ENCODE peak calls at places on chromosomes 1 and 21, in six cellular contexts. A, F, C, N, L and S are unnamed samples. For H3K4me1 and H3K27me3, the result is how much of the 10 kb centered on the place peaks cover.

GRCh38 chr1:244573768-244574167 is 79.2 kb upstream of the DESI2 start:
- DNase-seq in F (no peak), L (no peak), C (no peak), A (no peak), N (no peak), S (no peak)

GRCh38 chr1:47972864-47973437 is 24.2 kb downstream of the TRABD2B start:
- DNase-seq in A (no peak), C (peak), L (no peak), N (no peak), F (no peak), S (no peak)

GRCh38 chr1:182193908-182194550 is 132.5 kb upstream of the ZNF648 start:
- DNase-seq in C (no peak), N (no peak), A (no peak), L (peak), F (no peak), S (no peak)

GRCh38 chr1:85617582-85618237 is 37.1 kb downstream of the CCN1 start:
- DNase-seq in L (no peak), C (no peak), N (no peak), A (no peak), F (no peak), S (no peak)

GRCh38 chr21:32278068-32278467 is 781 bp downstream of the MIS18A start:
- DNase-seq in N (no peak), C (peak), L (no peak), A (peak), F (no peak), S (no peak)

GRCh38 chr1:150085406-150085805 is 17.8 kb downstream of the VPS45 start:
- DNase-seq in A (no peak), N (no peak), L (no peak), C (no peak), F (no peak), S (no peak)

GRCh38 chr1:153922076-153922837 is 515 bp downstream of the GATAD2B start:
- DNase-seq in L (peak), C (peak), A (no peak), F (no peak), N (no peak), S (peak)

GRCh38 chr21:32993894-32994293 is 31.8 kb upstream of the OLIG2 start:
- DNase-seq in C (no peak), F (no peak), A (no peak), L (no peak), N (no peak), S (no peak)

GRCh38 chr1:183205196-183205781 is 19.2 kb downstream of the LAMC2 start:
- DNase-seq in F (no peak), C (no peak), A (no peak), L (no peak), N (no peak), S (no peak)

GRCh38 chr1:32774464-32774808 is 42.7 kb downstream of the YARS1 start:
- DNase-seq in C (no peak), L (no peak), A (no peak), F (no peak), N (no peak), S (no peak)

GRCh38 chr1:246901874-246902273 is 29.9 kb downstream of the AHCTF1 start:
- DNase-seq in F (no peak), N (no peak), A (no peak), C (no peak), L (no peak), S (no peak)

GRCh38 chr1:72433591-72433990 is 151.3 kb upstream of the NEGR1 start:
- DNase-seq in N (no peak), F (no peak), A (no peak), C (no peak), L (no peak), S (no peak)

GRCh38 chr1:231931846-231932454 is 305.4 kb downstream of the DISC1 start:
- DNase-seq in A (no peak), L (no peak), F (peak), N (no peak), C (no peak), S (peak)

GRCh38 chr1:35847935-35848565 is 35.0 kb upstream of the AGO1 start:
- DNase-seq in A (peak), C (no peak), N (no peak), L (no peak), F (no peak), S (no peak)

GRCh38 chr21:28419110-28419509 is 573.6 kb downstream of the LTN1 start:
- DNase-seq in F (no peak), A (no peak), L (no peak), N (no peak), C (no peak), S (no peak)

GRCh38 chr1:168054117-168054516 is 82.6 kb downstream of the GPR161 start:
- DNase-seq in C (no peak), L (no peak), N (no peak), F (no peak), A (no peak), S (no peak)

GRCh38 chr1:113701429-113701828 is 57.9 kb downstream of the PHTF1 start:
- DNase-seq in A (peak), N (no peak), L (no peak), C (no peak), F (no peak), S (no peak)

GRCh38 chr1:77831976-77832695 is 52.7 kb downstream of the MIGA1 start:
- DNase-seq in A (peak), L (peak), C (no peak), F (no peak), N (no peak), S (no peak)
- H3K4me1 ChIP-seq in A (under half), L (under half), C (under half), F (under half), N (under half), S (under half)

GRCh38 chr1:40313958-40314720 is 2.9 kb downstream of the COL9A2 start:
- DNase-seq in C (no peak), N (no peak), F (no peak), L (no peak), A (no peak), S (no peak)
- H3K27me3 ChIP-seq in C (under half), N (under half), F (under half), L (under half), A (under half), S (under half)

DNA sequence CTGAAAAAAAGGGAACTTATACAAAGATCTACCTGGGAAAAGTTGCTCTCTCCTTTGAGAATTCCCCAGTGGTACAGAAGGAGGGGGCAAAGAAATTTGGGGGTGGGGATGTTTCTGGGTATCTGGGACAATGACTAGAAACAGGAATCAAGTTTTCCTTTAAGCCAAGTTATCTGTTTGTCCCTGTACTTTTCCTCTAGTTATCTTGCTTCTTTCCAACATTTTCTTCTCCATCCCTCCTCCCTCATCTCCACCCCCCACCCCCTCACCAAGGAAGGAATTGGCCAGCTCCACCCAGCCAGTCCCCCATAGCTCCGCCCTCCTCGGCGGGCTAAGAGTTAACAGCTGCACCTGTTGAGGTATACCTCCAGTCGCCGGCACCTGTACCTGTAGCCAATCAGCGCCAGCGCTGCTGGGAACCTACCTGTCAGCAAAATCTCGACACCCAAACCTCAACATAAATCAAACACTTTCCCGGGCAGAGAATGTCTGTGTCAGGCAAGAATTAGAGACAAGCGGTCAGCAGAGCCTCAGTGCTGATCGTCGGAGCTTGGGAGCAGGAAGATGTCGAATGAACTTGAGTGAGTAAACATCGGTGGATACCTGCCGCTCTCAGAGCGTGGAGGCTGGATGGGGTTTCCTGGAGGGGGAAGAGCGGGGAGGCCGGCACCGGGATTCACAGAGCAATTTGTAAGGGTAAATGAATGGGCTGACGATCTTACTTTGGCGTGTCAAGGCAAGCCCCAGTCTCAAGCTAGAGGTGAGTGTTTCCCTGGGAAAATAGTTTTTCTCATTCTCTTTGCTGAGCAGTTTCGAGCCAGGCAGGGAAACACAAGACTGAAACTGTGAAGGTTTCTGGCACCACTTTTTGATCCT is at the start of gene GRHL3:
- DNase-seq in C (no peak), F (peak), L (no peak), N (no peak), A (no peak), S (peak)
- H3K4me3 ChIP-seq in C (no peak), F (peak), L (no peak), N (peak), A (no peak), S (peak)

GRCh38 chr1:65175171-65176070 is 27.4 kb downstream of the AK4 start:
- DNase-seq in C (no peak), F (no peak), N (no peak), L (no peak), A (no peak), S (no peak)

GRCh38 chr1:65176071-65176470 is 28.1 kb downstream of the AK4 start:
- DNase-seq in A (no peak), F (no peak), L (no peak), C (no peak), N (no peak), S (no peak)

GRCh38 chr1:65172936-65173335 is 24.9 kb downstream of the AK4 start:
- DNase-seq in C (no peak), F (no peak), A (no peak), L (no peak), N (no peak), S (no peak)

GRCh38 chr1:65176571-65176970 is 28.6 kb downstream of the AK4 start:
- DNase-seq in N (no peak), A (no peak), C (no peak), F (no peak), L (no peak), S (no peak)

DNA sequence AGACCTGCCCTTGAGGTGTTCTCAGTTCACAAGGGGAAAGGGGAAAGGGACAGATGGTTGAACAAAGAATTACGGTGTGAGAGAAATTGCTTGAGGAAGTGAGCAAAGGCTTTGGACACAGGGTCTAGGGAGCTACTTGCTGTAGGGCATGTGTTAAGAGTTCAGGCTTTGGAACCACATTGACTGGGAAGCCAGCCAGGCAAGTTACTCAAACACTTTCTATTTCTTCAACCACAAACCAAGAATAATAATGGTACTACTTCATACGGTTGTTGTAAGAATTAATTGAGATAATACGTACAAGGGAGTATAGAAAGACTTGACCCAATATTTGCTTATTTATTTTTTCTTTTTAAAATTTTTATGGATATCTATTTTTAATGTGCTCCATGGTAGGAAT is 26.6 kb downstream of the AK4 start:
- DNase-seq in A (no peak), N (no peak), F (no peak), C (no peak), L (peak), S (no peak)
- H3K4me1 ChIP-seq in A (under half), N (under half), F (under half), C (under half), L (under half), S (under half)

GRCh38 chr1:40783001-40783905 is at the start of gene KCNQ4:
- DNase-seq in L (peak), N (no peak), F (peak), C (peak), A (no peak), S (peak)
- H3K27me3 ChIP-seq in L (under half), N (under half), F (under half), C (under half), A (under half), S (under half)

GRCh38 chr21:37606549-37606948 is 240.0 kb downstream of the DYRK1A start:
- DNase-seq in C (no peak), A (no peak), L (no peak), F (no peak), N (no peak), S (no peak)
- H3K4me3 ChIP-seq in C (no peak), A (no peak), L (no peak), F (no peak), N (no peak), S (no peak)

GRCh38 chr1:29166291-29166878 is 15.3 kb downstream of the SRSF4 start:
- DNase-seq in L (no peak), C (no peak), N (no peak), A (no peak), F (peak), S (no peak)
- H3K4me1 ChIP-seq in L (under half), C (under half), N (under half), A (under half), F (under half), S (under half)

DNA sequence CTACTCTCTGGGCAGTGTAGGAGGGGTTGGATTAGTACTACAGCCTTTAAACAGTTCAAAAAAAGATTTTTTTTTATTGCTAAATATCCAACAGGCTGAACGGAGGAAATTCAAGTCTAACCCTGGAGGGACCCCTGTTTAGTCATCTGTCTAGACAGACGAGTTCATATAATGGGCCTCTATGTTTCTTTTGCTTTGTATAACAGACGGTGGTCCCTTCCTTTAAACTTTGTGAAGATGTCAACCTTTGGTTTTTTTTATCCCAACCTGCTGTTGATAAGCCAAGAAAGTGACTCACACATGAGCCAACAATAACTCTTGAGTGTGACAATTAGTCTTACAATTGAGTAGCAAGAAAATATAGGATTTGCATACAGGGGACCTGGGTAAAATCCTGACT is 29.8 kb downstream of the TGFB2 start:
- DNase-seq in F (no peak), N (no peak), L (no peak), C (no peak), A (peak), S (no peak)
- H3K27me3 ChIP-seq in F (under half), N (under half), L (under half), C (under half), A (under half), S (under half)